ENCODE peak calls at places on chromosomes 11 and 22, in five cellular contexts. One of them, this sample, is unnamed.

GRCh38 chr11:92670293-92670890 is 299.1 kb upstream of the MTNR1B start:
- DNase-seq in heart left ventricle: no peak
- DNase-seq in fibroblast of lung: no peak
- DNase-seq in CD8-positive, alpha-beta T cell: no peak
- DNase-seq in uterus: no peak
- DNase-seq in this sample: no peak

GRCh38 chr11:122202951-122203456 is 87.0 kb upstream of the BLID start:
- DNase-seq in fibroblast of lung: peak
- DNase-seq in uterus: peak
- DNase-seq in heart left ventricle: peak
- DNase-seq in CD8-positive, alpha-beta T cell: peak
- DNase-seq in this sample: peak

GRCh38 chr22:25053153-25053805 is 100.8 kb downstream of the KIAA1671 start:
- DNase-seq in heart left ventricle: no peak
- DNase-seq in fibroblast of lung: no peak
- DNase-seq in uterus: no peak
- DNase-seq in CD8-positive, alpha-beta T cell: no peak
- DNase-seq in this sample: peak

GRCh38 chr11:57140568-57140967 is 41.2 kb upstream of the LRRC55 start:
- DNase-seq in CD8-positive, alpha-beta T cell: no peak
- DNase-seq in fibroblast of lung: no peak
- DNase-seq in heart left ventricle: no peak
- DNase-seq in uterus: no peak
- DNase-seq in this sample: no peak

GRCh38 chr22:40385041-40385782 is 14.8 kb downstream of the SGSM3 start:
- DNase-seq in uterus: no peak
- DNase-seq in heart left ventricle: no peak
- DNase-seq in CD8-positive, alpha-beta T cell: peak
- DNase-seq in fibroblast of lung: no peak
- DNase-seq in this sample: peak

GRCh38 chr11:102241026-102241425 is 76.3 kb upstream of the BIRC3 start:
- DNase-seq in uterus: no peak
- DNase-seq in CD8-positive, alpha-beta T cell: no peak
- DNase-seq in heart left ventricle: no peak
- DNase-seq in fibroblast of lung: peak
- DNase-seq in this sample: no peak

GRCh38 chr11:93169950-93170561 is 27.7 kb downstream of the SLC36A4 start:
- DNase-seq in heart left ventricle: no peak
- DNase-seq in CD8-positive, alpha-beta T cell: no peak
- DNase-seq in fibroblast of lung: peak
- DNase-seq in uterus: no peak
- DNase-seq in this sample: peak

GRCh38 chr22:17366830-17367229 is 2.4 kb upstream of the CECR2 start:
- DNase-seq in CD8-positive, alpha-beta T cell: peak
- DNase-seq in heart left ventricle: peak
- DNase-seq in uterus: peak
- DNase-seq in fibroblast of lung: no peak
- DNase-seq in this sample: no peak

GRCh38 chr22:37260939-37261338 is 16.9 kb upstream of the RAC2 start:
- DNase-seq in CD8-positive, alpha-beta T cell: peak
- DNase-seq in heart left ventricle: peak
- DNase-seq in fibroblast of lung: peak
- DNase-seq in uterus: no peak
- DNase-seq in this sample: no peak

GRCh38 chr11:134377876-134378275 is 34.2 kb downstream of the B3GAT1 start:
- DNase-seq in uterus: no peak
- DNase-seq in heart left ventricle: peak
- DNase-seq in fibroblast of lung: no peak
- DNase-seq in CD8-positive, alpha-beta T cell: no peak
- DNase-seq in this sample: no peak

GRCh38 chr11:129947474-129947873 is 52.1 kb upstream of the NFRKB start:
- DNase-seq in uterus: no peak
- DNase-seq in heart left ventricle: no peak
- DNase-seq in fibroblast of lung: no peak
- DNase-seq in CD8-positive, alpha-beta T cell: no peak
- DNase-seq in this sample: no peak

GRCh38 chr11:96082002-96082899 is 158.3 kb upstream of the MTMR2 start:
- DNase-seq in CD8-positive, alpha-beta T cell: no peak
- DNase-seq in fibroblast of lung: no peak
- DNase-seq in uterus: no peak
- DNase-seq in heart left ventricle: no peak
- DNase-seq in this sample: no peak

GRCh38 chr11:121534131-121535093 is 81.6 kb upstream of the SORL1-AS1 start:
- DNase-seq in uterus: peak
- DNase-seq in fibroblast of lung: peak
- DNase-seq in CD8-positive, alpha-beta T cell: no peak
- DNase-seq in heart left ventricle: no peak
- DNase-seq in this sample: peak

GRCh38 chr11:64342869-64343739 is 3.1 kb downstream of the CCDC88B start:
- DNase-seq in fibroblast of lung: no peak
- DNase-seq in heart left ventricle: no peak
- DNase-seq in uterus: no peak
- DNase-seq in CD8-positive, alpha-beta T cell: no peak
- DNase-seq in this sample: no peak

GRCh38 chr22:37208401-37209139 is 3.7 kb downstream of the SSTR3 start:
- DNase-seq in uterus: peak
- DNase-seq in fibroblast of lung: no peak
- DNase-seq in CD8-positive, alpha-beta T cell: no peak
- DNase-seq in heart left ventricle: no peak
- DNase-seq in this sample: no peak

GRCh38 chr11:117458275-117459120 is 130.8 kb downstream of the CEP164 start:
- DNase-seq in heart left ventricle: no peak
- DNase-seq in CD8-positive, alpha-beta T cell: no peak
- DNase-seq in uterus: no peak
- DNase-seq in fibroblast of lung: no peak
- DNase-seq in this sample: peak

GRCh38 chr11:25961539-25961938 is 370.4 kb upstream of the ANO3 start:
- DNase-seq in uterus: no peak
- DNase-seq in CD8-positive, alpha-beta T cell: no peak
- DNase-seq in fibroblast of lung: no peak
- DNase-seq in heart left ventricle: no peak
- DNase-seq in this sample: peak

GRCh38 chr11:128476031-128476430 is 111.3 kb downstream of the ETS1 start:
- DNase-seq in fibroblast of lung: no peak
- DNase-seq in CD8-positive, alpha-beta T cell: no peak
- DNase-seq in heart left ventricle: no peak
- DNase-seq in uterus: no peak
- DNase-seq in this sample: no peak

GRCh38 chr11:122101625-122102291 is 14.3 kb downstream of the BLID start:
- DNase-seq in heart left ventricle: peak
- DNase-seq in uterus: peak
- DNase-seq in CD8-positive, alpha-beta T cell: no peak
- DNase-seq in fibroblast of lung: peak
- DNase-seq in this sample: peak

GRCh38 chr11:113991170-113991569 is 16.3 kb downstream of the HTR3A start:
- DNase-seq in heart left ventricle: no peak
- DNase-seq in CD8-positive, alpha-beta T cell: no peak
- DNase-seq in uterus: no peak
- DNase-seq in fibroblast of lung: peak
- DNase-seq in this sample: peak

GRCh38 chr11:76253416-76253815 is 47.1 kb upstream of the WNT11 start:
- DNase-seq in heart left ventricle: peak
- DNase-seq in fibroblast of lung: no peak
- DNase-seq in uterus: no peak
- DNase-seq in CD8-positive, alpha-beta T cell: no peak
- DNase-seq in this sample: no peak

GRCh38 chr22:22593964-22594656 is 35.0 kb upstream of the PRAME start:
- DNase-seq in CD8-positive, alpha-beta T cell: peak
- DNase-seq in fibroblast of lung: peak
- DNase-seq in heart left ventricle: peak
- DNase-seq in uterus: peak
- DNase-seq in this sample: peak

GRCh38 chr11:105821366-105821765 is 200.7 kb downstream of the MSANTD4 start:
- DNase-seq in CD8-positive, alpha-beta T cell: no peak
- DNase-seq in fibroblast of lung: no peak
- DNase-seq in heart left ventricle: no peak
- DNase-seq in uterus: no peak
- DNase-seq in this sample: no peak

GRCh38 chr11:88308576-88308975 is 29.0 kb downstream of the CTSC start:
- DNase-seq in heart left ventricle: no peak
- DNase-seq in fibroblast of lung: no peak
- DNase-seq in uterus: no peak
- DNase-seq in CD8-positive, alpha-beta T cell: no peak
- DNase-seq in this sample: no peak

GRCh38 chr22:31870890-31871289 is 73.4 kb upstream of the YWHAH start:
- DNase-seq in heart left ventricle: no peak
- DNase-seq in uterus: no peak
- DNase-seq in fibroblast of lung: peak
- DNase-seq in CD8-positive, alpha-beta T cell: no peak
- DNase-seq in this sample: peak

GRCh38 chr22:28793976-28794584 is 6.3 kb downstream of the XBP1 start:
- DNase-seq in uterus: no peak
- DNase-seq in CD8-positive, alpha-beta T cell: no peak
- DNase-seq in heart left ventricle: no peak
- DNase-seq in fibroblast of lung: no peak
- DNase-seq in this sample: no peak

GRCh38 chr11:118917488-118918127 is 8.1 kb downstream of the BCL9L start:
- DNase-seq in fibroblast of lung: peak
- DNase-seq in CD8-positive, alpha-beta T cell: peak
- DNase-seq in uterus: peak
- DNase-seq in heart left ventricle: no peak
- DNase-seq in this sample: peak

GRCh38 chr11:111081021-111081511 is 164.5 kb upstream of the POU2AF2 start:
- DNase-seq in CD8-positive, alpha-beta T cell: no peak
- DNase-seq in heart left ventricle: no peak
- DNase-seq in fibroblast of lung: no peak
- DNase-seq in uterus: no peak
- DNase-seq in this sample: no peak

GRCh38 chr11:103241574-103241973 is 132.3 kb downstream of the DYNC2H1 start:
- DNase-seq in uterus: no peak
- DNase-seq in fibroblast of lung: no peak
- DNase-seq in CD8-positive, alpha-beta T cell: no peak
- DNase-seq in heart left ventricle: no peak
- DNase-seq in this sample: no peak
- TF ChIP-seq CTCF in uterus: no peak
- TF ChIP-seq CTCF in fibroblast of lung: no peak
- TF ChIP-seq CTCF in CD8-positive, alpha-beta T cell: no peak
- TF ChIP-seq CTCF in heart left ventricle: no peak
- TF ChIP-seq CTCF in this sample: no peak

DNA sequence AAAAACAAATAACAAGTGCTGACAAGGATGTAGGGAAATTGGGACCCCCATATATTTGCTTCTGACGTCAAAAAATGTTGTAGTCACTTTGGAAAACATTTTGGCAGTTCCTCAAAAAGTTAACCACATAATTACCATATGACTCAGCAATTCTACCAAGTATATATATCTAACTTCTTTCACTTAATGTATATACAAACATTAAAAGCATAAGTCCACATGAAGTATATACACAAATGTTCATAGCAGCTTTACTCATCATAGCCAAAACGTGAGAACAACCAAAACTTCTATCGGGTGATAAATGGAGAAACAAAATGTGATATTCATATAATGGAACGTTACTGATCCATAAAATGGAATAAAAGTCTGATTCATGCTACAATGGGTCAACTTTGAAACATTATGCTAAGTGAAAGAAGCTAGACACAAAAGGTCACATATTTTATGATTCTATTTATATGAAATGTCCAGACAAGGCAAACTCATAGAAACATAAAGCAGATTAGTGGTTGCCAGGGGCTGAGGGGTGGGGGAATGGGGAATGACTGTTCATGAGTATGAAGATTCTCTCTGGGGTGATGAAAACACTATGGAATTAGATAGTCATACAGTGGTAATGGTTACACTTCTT is 48.7 kb upstream of the TEAD1 start:
- DNase-seq in uterus: no peak
- DNase-seq in heart left ventricle: no peak
- DNase-seq in CD8-positive, alpha-beta T cell: no peak
- DNase-seq in fibroblast of lung: peak
- DNase-seq in this sample: peak
- H3K4me3 ChIP-seq in uterus: no peak
- H3K4me3 ChIP-seq in heart left ventricle: no peak
- H3K4me3 ChIP-seq in CD8-positive, alpha-beta T cell: no peak
- H3K4me3 ChIP-seq in fibroblast of lung: no peak
- H3K4me3 ChIP-seq in this sample: no peak

GRCh38 chr22:45309422-45310227 is at the start of gene FAM118A:
- DNase-seq in CD8-positive, alpha-beta T cell: peak
- DNase-seq in heart left ventricle: peak
- DNase-seq in uterus: peak
- DNase-seq in fibroblast of lung: peak
- DNase-seq in this sample: peak
- TF ChIP-seq CTCF in CD8-positive, alpha-beta T cell: no peak
- TF ChIP-seq CTCF in heart left ventricle: no peak
- TF ChIP-seq CTCF in uterus: peak
- TF ChIP-seq CTCF in fibroblast of lung: no peak
- TF ChIP-seq CTCF in this sample: peak

GRCh38 chr11:62603771-62604170 is 2.1 kb upstream of the MTA2 start:
- DNase-seq in heart left ventricle: no peak
- DNase-seq in CD8-positive, alpha-beta T cell: no peak
- DNase-seq in uterus: no peak
- DNase-seq in fibroblast of lung: no peak
- DNase-seq in this sample: no peak

GRCh38 chr11:62603072-62603408 is 1.4 kb upstream of the MTA2 start:
- DNase-seq in heart left ventricle: peak
- DNase-seq in uterus: no peak
- DNase-seq in CD8-positive, alpha-beta T cell: no peak
- DNase-seq in fibroblast of lung: no peak
- DNase-seq in this sample: no peak

GRCh38 chr11:62601114-62601363 is 626 bp downstream of the MTA2 start:
- DNase-seq in heart left ventricle: no peak
- DNase-seq in fibroblast of lung: no peak
- DNase-seq in uterus: peak
- DNase-seq in CD8-positive, alpha-beta T cell: peak
- DNase-seq in this sample: no peak

GRCh38 chr11:62601364-62602140 is at the start of gene MTA2:
- DNase-seq in uterus: peak
- DNase-seq in fibroblast of lung: peak
- DNase-seq in CD8-positive, alpha-beta T cell: peak
- DNase-seq in heart left ventricle: peak
- DNase-seq in this sample: peak

DNA sequence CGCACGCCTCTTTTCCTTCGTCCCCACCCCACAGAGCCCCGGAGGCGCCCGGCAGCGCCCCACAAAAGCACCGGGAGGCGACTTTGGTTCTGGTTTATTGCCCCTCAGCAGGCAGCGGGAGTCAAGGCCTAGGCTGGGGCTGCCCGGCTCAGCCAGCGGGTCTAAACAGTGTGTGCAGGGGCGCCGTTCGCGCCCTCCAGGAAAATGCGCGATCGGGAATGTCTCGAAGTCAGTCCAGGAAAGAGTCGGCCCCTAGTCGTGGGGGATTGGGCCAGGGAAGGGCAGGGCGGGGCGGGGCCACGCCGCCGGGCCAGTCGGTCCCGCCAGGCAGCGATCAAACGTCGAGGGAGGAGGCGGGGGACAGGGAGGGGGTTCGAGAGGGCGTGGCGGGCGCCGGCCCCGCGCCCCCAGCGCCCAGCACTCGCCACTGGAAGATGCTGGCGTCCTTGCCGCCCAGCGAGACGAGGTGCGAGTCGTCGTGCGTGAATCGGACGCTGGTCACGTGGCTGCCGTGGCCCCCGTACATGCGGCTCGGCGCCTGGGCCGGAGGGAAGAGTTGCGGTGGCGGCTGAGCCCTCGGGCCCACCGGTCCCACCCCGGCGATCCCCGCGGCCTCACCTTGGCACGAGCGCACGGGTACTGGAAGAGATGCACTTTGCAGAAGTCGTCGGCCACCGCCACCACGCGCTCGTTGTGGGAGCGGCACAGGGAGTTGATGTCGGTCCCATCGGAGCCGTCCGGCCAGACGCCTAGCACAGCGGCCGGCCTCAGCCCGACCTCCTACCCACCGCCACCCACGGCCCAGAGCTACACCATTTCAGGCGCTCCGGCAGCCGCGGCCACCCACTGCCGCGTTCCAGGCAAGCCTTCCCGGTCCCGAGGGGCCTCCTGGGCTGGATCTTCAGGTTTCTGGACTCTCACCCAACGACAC is 741 bp upstream of the MTA2 start:
- DNase-seq in uterus: peak
- DNase-seq in heart left ventricle: peak
- DNase-seq in CD8-positive, alpha-beta T cell: no peak
- DNase-seq in fibroblast of lung: peak
- DNase-seq in this sample: no peak
- H3K4me3 ChIP-seq in uterus: peak
- H3K4me3 ChIP-seq in heart left ventricle: peak
- H3K4me3 ChIP-seq in CD8-positive, alpha-beta T cell: peak
- H3K4me3 ChIP-seq in fibroblast of lung: peak
- H3K4me3 ChIP-seq in this sample: peak